ENCODE peak calls at places on chromosomes 13 and 19, in seven cellular contexts. J is mesendoderm; N is nucleus accumbens; G is cardiac muscle cell; X is thoracic aorta; Y is gastrocnemius medialis; F is activated gamma-delta T cell treated with anti-CD3 and anti-CD28 coated beads, Interleukin-2, amount 50 U/mL, for 16 hours. B is an unnamed sample.
A peak's percentile ranks its signal among the peaks of the same experiment; 100 is the strongest.

GRCh38 chr19:28184997-28185396 is 1028.0 kb downstream of the UQCRFS1 start:
- DNase-seq in F (no peak), J (peak; percentile 51), N (no peak), G (peak; percentile 11), X (no peak), Y (no peak), B (no peak)

GRCh38 chr13:105538346-105538745 is 997.1 kb downstream of the EFNB2 start:
- DNase-seq in N (no peak), J (peak; percentile 6), Y (no peak), X (no peak), G (no peak), F (no peak), B (no peak)

GRCh38 chr13:33183431-33184130 is 102.0 kb downstream of the STARD13 start:
- DNase-seq in G (no peak), Y (no peak), J (no peak), X (no peak), F (no peak), N (no peak), B (no peak)

GRCh38 chr13:48562296-48563066 is 29.6 kb upstream of the RCBTB2 start:
- DNase-seq in N (no peak), X (no peak), Y (no peak), J (no peak), G (no peak), F (peak; percentile 67), B (no peak)

GRCh38 chr19:30085394-30085793 is 143.4 kb downstream of the URI1 start:
- DNase-seq in J (peak; percentile 59), N (no peak), Y (no peak), G (peak; percentile 11), X (no peak), F (no peak), B (peak; percentile 41)

GRCh38 chr19:46896076-46896794 is 35.4 kb downstream of the ARHGAP35 start:
- DNase-seq in N (no peak), J (no peak), X (no peak), G (no peak), F (no peak), Y (no peak), B (no peak)

GRCh38 chr19:46748325-46749109 is 2.3 kb upstream of the STRN4 start:
- DNase-seq in Y (no peak), J (peak; percentile 85), N (no peak), G (peak; percentile 78), X (no peak), F (peak; percentile 67), B (peak; percentile 81)

GRCh38 chr13:57630661-57631606 is 610 bp upstream of the PCDH17 start:
- DNase-seq in Y (no peak), X (no peak), N (peak; percentile 40), G (peak; percentile 5), F (no peak), J (peak; percentile 30), B (peak; percentile 26)

GRCh38 chr13:59038824-59039223 is 1124.9 kb downstream of the DIAPH3 start:
- DNase-seq in G (peak; percentile 5), N (no peak), Y (no peak), F (no peak), X (no peak), J (no peak), B (no peak)

GRCh38 chr19:35666251-35666913 is at the start of gene UPK1A:
- DNase-seq in J (no peak), N (no peak), X (no peak), F (no peak), G (no peak), Y (no peak), B (peak; percentile 16)

GRCh38 chr13:39616087-39616694 is 13.2 kb upstream of the LHFPL6 start:
- DNase-seq in F (no peak), J (peak; percentile 81), G (peak; percentile 85), Y (peak; percentile 22), N (no peak), X (no peak), B (peak; percentile 45)

GRCh38 chr13:92187378-92187989 is 789.1 kb downstream of the GPC5 start:
- DNase-seq in X (no peak), Y (no peak), J (peak; percentile 50), N (no peak), G (peak; percentile 79), F (peak; percentile 1), B (peak; percentile 26)

GRCh38 chr13:98845726-98846125 is 93.3 kb upstream of the SLC15A1 start:
- DNase-seq in N (no peak), Y (no peak), J (no peak), F (no peak), G (no peak), X (no peak), B (no peak)

GRCh38 chr13:34587586-34587985 is 354.5 kb upstream of the NBEA start:
- DNase-seq in X (no peak), F (no peak), Y (no peak), J (no peak), G (peak; percentile 35), N (no peak), B (no peak)

B was measured in ELF-1.